ENCODE peak calls at places on chromosome 3, in ten cellular contexts. S is mammary epithelial cell, K is tibial nerve, Q is heart right ventricle, F is AG09309, A is lower lobe of right lung, G is heart left ventricle, I is fibroblast of villous mesenchyme, E is ovary, D is nephron progenitor cell. C is an unnamed sample.

GRCh38 chr3:80643421-80643820 is 875.6 kb upstream of the ROBO1 start:
- DNase-seq in S (no peak), K (no peak), Q (no peak), F (no peak), A (no peak), G (no peak), I (no peak), E (no peak), D (no peak), C (no peak)

GRCh38 chr3:56889131-56889530 is 87.4 kb upstream of the ARHGEF3 start:
- DNase-seq in S (no peak), K (no peak), Q (no peak), F (no peak), A (no peak), G (no peak), I (no peak), E (peak; percentile 53), D (no peak), C (no peak)

GRCh38 chr3:185781759-185782158 is 43.1 kb downstream of the IGF2BP2 start:
- DNase-seq in S (peak; percentile 80), K (no peak), Q (no peak), F (no peak), A (no peak), G (no peak), I (no peak), E (no peak), D (no peak), C (no peak)

GRCh38 chr3:111252795-111253194 is 181.2 kb downstream of the NECTIN3 start:
- DNase-seq in S (no peak), K (no peak), Q (no peak), F (peak; percentile 42), A (no peak), G (no peak), I (peak; percentile 72), E (no peak), D (no peak), C (peak; percentile 30)

GRCh38 chr3:78610462-78611125 is 1157.2 kb downstream of the ROBO1 start:
- DNase-seq in S (peak; percentile 3), K (no peak), Q (no peak), F (no peak), A (no peak), G (no peak), I (peak; percentile 22), E (no peak), D (no peak), C (no peak)

GRCh38 chr3:181417748-181418147 is 294.0 kb upstream of the SOX2 start:
- DNase-seq in S (peak; percentile 74), K (no peak), Q (no peak), F (no peak), A (no peak), G (no peak), I (no peak), E (no peak), D (peak; percentile 20), C (no peak)

GRCh38 chr3:45011756-45012441 is 14.2 kb upstream of the CLEC3B start:
- DNase-seq in S (peak; percentile 63), K (no peak), Q (peak; percentile 64), F (peak; percentile 79), A (peak; percentile 56), G (peak; percentile 66), I (peak; percentile 89), E (peak; percentile 75), D (no peak), C (no peak)

GRCh38 chr3:45547764-45548683 is 46.5 kb upstream of the LIMD1 start:
- DNase-seq in S (no peak), K (no peak), Q (peak; percentile 57), F (peak; percentile 51), A (no peak), G (peak; percentile 81), I (peak; percentile 55), E (no peak), D (no peak), C (no peak)

GRCh38 chr3:44398853-44399252 is 60.3 kb downstream of the TCAIM start:
- DNase-seq in S (no peak), K (no peak), Q (no peak), F (no peak), A (no peak), G (no peak), I (no peak), E (no peak), D (no peak), C (no peak)

GRCh38 chr3:147361671-147362420 is 44.5 kb downstream of the ZIC4 start:
- DNase-seq in S (peak; percentile 3), K (no peak), Q (peak; percentile 26), F (no peak), A (no peak), G (peak; percentile 58), I (no peak), E (no peak), D (peak; percentile 73), C (peak; percentile 78)

GRCh38 chr3:152256829-152257228 is 11.9 kb upstream of the MBNL1 start:
- DNase-seq in S (no peak), K (no peak), Q (no peak), F (no peak), A (no peak), G (no peak), I (no peak), E (no peak), D (no peak), C (no peak)

GRCh38 chr3:131193671-131194291 is 167.1 kb downstream of the NEK11 start:
- DNase-seq in S (no peak), K (no peak), Q (no peak), F (no peak), A (no peak), G (no peak), I (no peak), E (no peak), D (no peak), C (no peak)

GRCh38 chr3:55609230-55610100 is 122.4 kb upstream of the WNT5A start:
- DNase-seq in S (no peak), K (no peak), Q (no peak), F (no peak), A (no peak), G (no peak), I (peak; percentile 18), E (no peak), D (no peak), C (no peak)

GRCh38 chr3:48594431-48595049 is 589 bp downstream of the COL7A1 start:
- DNase-seq in S (peak; percentile 34), K (no peak), Q (no peak), F (no peak), A (no peak), G (peak; percentile 63), I (peak; percentile 34), E (no peak), D (no peak), C (no peak)

DNA sequence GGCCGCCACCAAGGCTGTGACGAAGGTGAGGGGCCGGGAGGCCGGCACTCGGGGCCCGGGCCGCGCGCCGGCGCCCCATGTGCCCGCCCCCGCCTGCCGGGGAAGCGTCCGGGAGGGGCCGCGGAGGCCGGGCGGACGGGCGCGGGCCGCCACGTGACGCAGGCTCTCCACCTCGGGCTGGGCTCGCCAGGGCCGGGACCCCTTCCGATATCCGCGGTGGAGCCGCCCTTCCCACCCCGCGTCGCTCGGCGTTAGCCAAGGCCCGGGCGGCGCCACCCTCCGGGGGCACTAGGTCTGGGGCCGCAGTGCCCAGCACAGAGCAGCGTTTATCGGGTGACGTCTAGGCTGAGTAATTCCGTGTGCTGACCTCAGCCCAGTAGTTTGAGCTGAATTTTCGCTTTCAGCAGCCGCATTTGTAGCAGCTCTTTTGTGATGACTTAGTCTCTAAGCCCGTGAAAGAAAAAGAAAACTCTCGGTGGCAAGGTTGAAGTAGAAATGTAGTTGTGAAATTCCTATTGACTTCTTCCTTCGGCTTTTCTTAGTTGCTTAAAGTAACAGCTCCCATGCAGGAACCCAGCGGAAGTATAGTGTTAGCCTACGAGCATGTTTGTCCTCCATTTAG is 885 bp downstream of the CDV3 start:
- DNase-seq in S (peak; percentile 68), K (peak; percentile 37), Q (peak; percentile 82), F (no peak), A (peak; percentile 86), G (peak; percentile 91), I (peak; percentile 82), E (peak; percentile 82), D (peak; percentile 78), C (peak; percentile 87)
- TF ChIP-seq CTCF in S (no peak), K (no peak), Q (peak; percentile 35), F (peak; percentile 5), A (no peak), G (peak; percentile 41), I (no peak), E (peak; percentile 10), D (no peak), C (no peak)

GRCh38 chr3:99551520-99551919 is 86.9 kb upstream of the COL8A1 start:
- DNase-seq in S (no peak), K (no peak), Q (no peak), F (no peak), A (no peak), G (no peak), I (no peak), E (no peak), D (no peak), C (peak; percentile 8)
- TF ChIP-seq CTCF in S (peak; percentile 13), K (no peak), Q (no peak), F (peak; percentile 9), A (no peak), G (peak; percentile 16), I (peak; percentile 11), E (no peak), D (no peak), C (no peak)

DNA sequence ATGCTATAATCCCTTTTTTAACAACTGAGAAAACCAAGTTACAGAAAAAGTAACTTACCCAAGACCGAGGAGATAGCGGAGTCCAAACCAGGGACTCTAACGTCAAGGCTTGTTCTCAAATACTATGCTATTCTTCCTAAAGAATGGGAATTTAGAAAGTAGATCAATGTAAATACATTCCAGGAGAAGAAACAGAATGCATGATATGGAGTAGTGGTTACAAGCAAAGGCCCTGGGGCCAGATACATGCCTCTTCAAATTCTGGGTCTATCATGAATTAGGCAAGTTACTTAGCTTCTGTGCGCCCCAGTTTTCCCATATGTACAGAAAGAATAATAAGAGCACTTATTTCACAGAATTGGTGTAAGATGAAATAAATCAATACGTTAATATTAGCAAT is 102.0 kb upstream of the CHMP2B start:
- DNase-seq in S (no peak), K (no peak), Q (no peak), F (no peak), A (no peak), G (no peak), I (no peak), E (no peak), D (no peak), C (no peak)
- TF ChIP-seq CTCF in S (no peak), K (no peak), Q (no peak), F (no peak), A (no peak), G (no peak), I (no peak), E (no peak), D (no peak), C (no peak)

GRCh38 chr3:37559461-37559860 is 302.2 kb upstream of the CTDSPL start:
- DNase-seq in S (peak; percentile 9), K (no peak), Q (no peak), F (no peak), A (no peak), G (no peak), I (no peak), E (no peak), D (no peak), C (no peak)

GRCh38 chr3:37558580-37558979 is 303.1 kb upstream of the CTDSPL start:
- DNase-seq in S (no peak), K (no peak), Q (no peak), F (no peak), A (no peak), G (no peak), I (no peak), E (no peak), D (no peak), C (no peak)

GRCh38 chr3:37556789-37557301 is 304.8 kb upstream of the CTDSPL start:
- DNase-seq in S (no peak), K (no peak), Q (no peak), F (no peak), A (no peak), G (no peak), I (no peak), E (no peak), D (no peak), C (no peak)

GRCh38 chr3:37554364-37554763 is 307.3 kb upstream of the CTDSPL start:
- DNase-seq in S (no peak), K (no peak), Q (no peak), F (no peak), A (no peak), G (no peak), I (no peak), E (no peak), D (no peak), C (no peak)
- TF ChIP-seq CTCF in S (no peak), K (no peak), Q (no peak), F (peak; percentile 19), A (no peak), G (no peak), I (no peak), E (no peak), D (peak; percentile 26), C (no peak)

C was measured in Calu3.